ENCODE peak calls at places on chromosomes 6 and 20, in nine cellular contexts. O is endothelial cell of umbilical vein, M is K562, A is Panc1, Q is suprapubic skin, W is HL-60, U is SK-N-MC, Z is transverse colon, P is breast epithelium. R is an unnamed sample.

GRCh38 chr20:19621072-19621471 is 137.0 kb upstream of the RIN2 start:
- DNase-seq in O (no peak), M (no peak), A (no peak), Q (no peak), W (no peak), U (no peak), Z (no peak), P (no peak), R (no peak)

GRCh38 chr6:84773431-84774173 is 9.2 kb upstream of the TBX18 start:
- DNase-seq in O (peak; percentile 70), M (peak; percentile 33), A (no peak), Q (peak; percentile 79), W (no peak), U (no peak), Z (no peak), P (no peak), R (no peak)

GRCh38 chr6:135853227-135853626 is 1.7 kb downstream of the PDE7B start:
- DNase-seq in O (peak; percentile 33), M (no peak), A (no peak), Q (no peak), W (no peak), U (no peak), Z (no peak), P (no peak), R (no peak)

GRCh38 chr20:9600562-9600961 is 86.2 kb downstream of the LAMP5 start:
- DNase-seq in O (no peak), M (no peak), A (no peak), Q (no peak), W (no peak), U (no peak), Z (no peak), P (no peak), R (no peak)

GRCh38 chr6:16769986-16770376 is 8.7 kb upstream of the ATXN1 start:
- DNase-seq in O (peak; percentile 60), M (no peak), A (no peak), Q (no peak), W (no peak), U (no peak), Z (no peak), P (no peak), R (no peak)

GRCh38 chr6:147530132-147531060 is 21.9 kb downstream of the SAMD5 start:
- DNase-seq in O (no peak), M (no peak), A (no peak), Q (no peak), W (no peak), U (no peak), Z (peak; percentile 32), P (no peak), R (no peak)

GRCh38 chr6:12077021-12077420 is 64.9 kb downstream of the HIVEP1 start:
- DNase-seq in O (no peak), M (no peak), A (no peak), Q (no peak), W (no peak), U (no peak), Z (no peak), P (no peak), R (no peak)

GRCh38 chr6:11762782-11763459 is 15.7 kb downstream of the ADTRP start:
- DNase-seq in O (peak; percentile 34), M (no peak), A (no peak), Q (no peak), W (no peak), U (no peak), Z (no peak), P (no peak), R (no peak)

GRCh38 chr20:36098364-36098763 is 56.2 kb upstream of the EPB41L1 start:
- DNase-seq in O (peak; percentile 83), M (no peak), A (no peak), Q (no peak), W (peak; percentile 41), U (no peak), Z (peak; percentile 67), P (peak; percentile 69), R (no peak)
- TF ChIP-seq POLR2AphosphoS5 in O (peak; percentile 72), M (no peak), A (no peak), Q (no peak), W (peak; percentile 89), U (no peak), Z (no peak), P (peak; percentile 48), R (peak; percentile 62)

GRCh38 chr6:32815115-32815514 is 1.7 kb downstream of the HLA-DOB start:
- DNase-seq in O (no peak), M (no peak), A (no peak), Q (no peak), W (no peak), U (no peak), Z (no peak), P (no peak), R (no peak)
- H3K4me3 ChIP-seq in O (no peak overlapping the region), M (no peak overlapping the region), A (no peak overlapping the region), Q (peak overlapping the region; percentile 3), W (no peak overlapping the region), U (no peak overlapping the region), Z (no peak overlapping the region), P (peak overlapping the region; percentile 7), R (no peak overlapping the region)

GRCh38 chr6:44253307-44254101 is 3.8 kb downstream of the SLC35B2 start:
- DNase-seq in O (peak; percentile 40), M (peak; percentile 84), A (no peak), Q (no peak), W (no peak), U (no peak), Z (peak; percentile 68), P (no peak), R (no peak)

GRCh38 chr6:44254201-44254956 is 2.9 kb downstream of the SLC35B2 start:
- DNase-seq in O (no peak), M (peak; percentile 54), A (no peak), Q (no peak), W (no peak), U (no peak), Z (no peak), P (no peak), R (no peak)

GRCh38 chr6:44250067-44250717 is 3.3 kb downstream of the HSP90AB1 start:
- DNase-seq in O (no peak), M (no peak), A (no peak), Q (no peak), W (no peak), U (no peak), Z (no peak), P (no peak), R (no peak)

GRCh38 chr6:44250718-44251123 is 3.8 kb downstream of the HSP90AB1 start:
- DNase-seq in O (no peak), M (no peak), A (no peak), Q (no peak), W (no peak), U (no peak), Z (no peak), P (no peak), R (no peak)

DNA sequence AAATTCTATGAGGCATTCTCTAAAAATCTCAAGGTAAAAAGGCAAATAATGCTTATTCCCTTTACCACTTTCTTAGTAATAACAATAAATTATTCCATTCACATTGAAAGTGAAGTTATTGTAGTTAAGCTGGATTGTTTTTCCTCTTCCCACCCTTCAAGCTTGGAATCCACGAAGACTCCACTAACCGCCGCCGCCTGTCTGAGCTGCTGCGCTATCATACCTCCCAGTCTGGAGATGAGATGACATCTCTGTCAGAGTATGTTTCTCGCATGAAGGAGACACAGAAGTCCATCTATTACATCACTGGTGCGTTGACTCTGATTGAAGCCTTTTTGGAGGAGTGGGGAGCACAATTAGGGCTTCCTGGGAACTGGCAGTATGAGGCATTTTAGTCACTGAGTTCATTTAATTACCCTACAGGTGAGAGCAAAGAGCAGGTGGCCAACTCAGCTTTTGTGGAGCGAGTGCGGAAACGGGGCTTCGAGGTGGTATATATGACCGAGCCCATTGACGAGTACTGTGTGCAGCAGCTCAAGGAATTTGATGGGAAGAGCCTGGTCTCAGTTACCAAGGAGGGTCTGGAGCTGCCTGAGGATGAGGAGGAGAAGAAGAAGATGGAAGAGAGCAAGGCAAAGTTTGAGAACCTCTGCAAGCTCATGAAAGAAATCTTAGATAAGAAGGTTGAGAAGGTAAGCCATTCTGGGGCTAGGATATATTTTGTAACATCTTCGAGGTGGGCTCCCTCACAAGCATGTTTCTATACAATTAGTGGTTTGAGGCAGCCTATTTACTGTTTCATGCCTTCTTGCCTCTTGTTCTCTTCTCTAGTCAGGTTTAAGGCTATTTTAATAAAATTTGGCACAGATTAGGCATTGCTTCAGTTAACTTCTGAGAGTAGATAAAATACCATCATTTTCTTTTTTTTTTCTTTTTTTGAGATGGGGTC is 4.9 kb downstream of the HSP90AB1 start:
- DNase-seq in O (no peak), M (no peak), A (no peak), Q (no peak), W (no peak), U (no peak), Z (no peak), P (no peak), R (no peak)
- TF ChIP-seq POLR2AphosphoS5 in O (no peak), M (peak; percentile 32), A (no peak), Q (no peak), W (no peak), U (no peak), Z (no peak), P (no peak), R (no peak)

GRCh38 chr6:3731700-3732099 is 19.8 kb downstream of the PXDC1 start:
- DNase-seq in O (no peak), M (no peak), A (no peak), Q (no peak), W (no peak), U (no peak), Z (no peak), P (no peak), R (no peak)

GRCh38 chr6:3733321-3733925 is 18.1 kb downstream of the PXDC1 start:
- DNase-seq in O (no peak), M (no peak), A (no peak), Q (no peak), W (no peak), U (no peak), Z (no peak), P (no peak), R (no peak)

GRCh38 chr6:3735029-3735605 is 16.4 kb downstream of the PXDC1 start:
- DNase-seq in O (no peak), M (no peak), A (no peak), Q (no peak), W (no peak), U (no peak), Z (no peak), P (no peak), R (no peak)

GRCh38 chr6:3734023-3734422 is 17.5 kb downstream of the PXDC1 start:
- DNase-seq in O (no peak), M (no peak), A (no peak), Q (no peak), W (no peak), U (no peak), Z (no peak), P (no peak), R (no peak)

DNA sequence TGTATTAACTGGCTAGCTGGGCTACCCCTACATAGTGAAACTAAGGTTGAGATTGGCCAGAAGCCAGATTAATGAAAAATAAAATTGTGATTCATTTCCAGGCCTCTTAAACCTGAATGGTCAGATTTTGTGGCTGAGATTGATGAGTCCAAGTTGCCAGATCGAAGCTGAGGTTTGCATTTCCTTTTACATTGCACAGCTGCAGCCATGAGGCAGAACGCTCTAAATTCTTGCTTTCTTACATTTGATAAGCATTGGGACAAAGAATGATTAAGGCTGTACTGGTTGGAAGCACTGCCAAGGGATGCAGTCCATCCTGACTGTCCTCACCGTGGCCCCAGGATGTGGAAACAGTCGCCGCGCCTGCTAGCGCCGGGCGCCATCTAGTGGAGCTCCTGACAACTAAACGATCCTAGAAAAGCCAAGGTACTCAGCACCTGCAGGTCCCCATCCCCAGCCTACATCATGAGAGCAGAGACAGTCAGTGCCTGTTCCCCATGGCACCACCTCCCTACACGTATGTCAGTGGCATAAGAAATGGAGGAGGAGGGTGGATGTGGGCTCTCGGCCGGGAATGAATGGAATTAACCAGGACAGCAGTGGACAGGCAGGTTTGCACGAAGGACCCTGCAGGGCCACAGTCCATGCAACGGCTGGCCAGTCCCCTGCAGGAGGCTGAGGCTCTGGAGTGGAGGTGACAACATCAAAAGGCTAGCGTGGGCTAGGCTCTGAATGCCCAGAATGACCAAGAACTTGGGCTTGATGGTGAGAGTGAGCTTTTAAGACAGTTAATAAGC is 19.0 kb downstream of the PXDC1 start:
- DNase-seq in O (peak; percentile 88), M (peak; percentile 87), A (no peak), Q (no peak), W (no peak), U (no peak), Z (peak; percentile 77), P (peak; percentile 68), R (peak; percentile 79)
- H3K4me3 ChIP-seq in O (no peak overlapping the region), M (no peak overlapping the region), A (no peak overlapping the region), Q (no peak overlapping the region), W (no peak overlapping the region), U (no peak overlapping the region), Z (no peak overlapping the region), P (no peak overlapping the region), R (no peak overlapping the region)